ENCODE peak calls at places on chromosome 15, in four cellular contexts. V is aorta, E is left ventricle myocardium inferior, S is cardiac muscle cell. K is an unnamed sample.

GRCh38 chr15:73637527-73637926 is 4.3 kb upstream of the NPTN start:
- DNase-seq in V (no peak), E (no peak), S (no peak), K (no peak)

GRCh38 chr15:58410353-58410752 is 21.4 kb upstream of the LIPC start:
- DNase-seq in V (no peak), E (no peak), S (no peak), K (no peak)

GRCh38 chr15:32886441-32886840 is 168.6 kb downstream of the GREM1 start:
- DNase-seq in V (no peak), E (no peak), S (peak; percentile 32), K (no peak)

GRCh38 chr15:51310064-51310463 is 28.3 kb downstream of the CYP19A1 start:
- DNase-seq in V (peak; percentile 59), E (no peak), S (no peak), K (peak; percentile 1)

GRCh38 chr15:27017168-27017809 is 46.3 kb downstream of the GABRG3 start:
- DNase-seq in V (no peak), E (no peak), S (peak; percentile 74), K (no peak)

GRCh38 chr15:47715856-47716445 is 1.4 kb upstream of the SEMA6D start:
- DNase-seq in V (peak; percentile 65), E (no peak), S (no peak), K (no peak)

GRCh38 chr15:63157066-63157890 is at the start of gene RPS27L:
- DNase-seq in V (peak; percentile 96), E (peak; percentile 92), S (peak; percentile 94), K (peak; percentile 98)

GRCh38 chr15:29686445-29687203 is 135.6 kb downstream of the TJP1 start:
- DNase-seq in V (no peak), E (no peak), S (no peak), K (no peak)

GRCh38 chr15:78944669-78945407 is at the start of gene CTSH:
- DNase-seq in V (peak; percentile 88), E (peak; percentile 83), S (peak; percentile 83), K (no peak)

GRCh38 chr15:38516636-38517035 is 48.0 kb downstream of the RASGRP1 start:
- DNase-seq in V (no peak), E (no peak), S (no peak), K (no peak)

GRCh38 chr15:51229907-51230328 is 108.5 kb downstream of the CYP19A1 start:
- DNase-seq in V (no peak), E (no peak), S (peak; percentile 46), K (no peak)

GRCh38 chr15:72489943-72490554 is 15.9 kb downstream of the ARIH1 start:
- DNase-seq in V (no peak), E (no peak), S (no peak), K (no peak)

GRCh38 chr15:40142428-40142827 is 18.4 kb upstream of the BUB1B start:
- DNase-seq in V (no peak), E (no peak), S (no peak), K (no peak)

GRCh38 chr15:40471105-40471777 is 457 bp downstream of the CHST14 start:
- DNase-seq in V (peak; percentile 59), E (peak; percentile 30), S (peak; percentile 62), K (no peak)

GRCh38 chr15:60554494-60554893 is 75.6 kb upstream of the ICE2 start:
- DNase-seq in V (no peak), E (no peak), S (no peak), K (no peak)

GRCh38 chr15:69118089-69118488 is 42.3 kb upstream of the GLCE start:
- DNase-seq in V (no peak), E (no peak), S (no peak), K (no peak)

GRCh38 chr15:57541805-57542504 is 49.7 kb upstream of the MYZAP start:
- DNase-seq in V (peak; percentile 80), E (peak; percentile 61), S (peak; percentile 69), K (peak; percentile 64)

GRCh38 chr15:79436037-79436780 is 4.1 kb downstream of the MINAR1 start:
- DNase-seq in V (no peak), E (no peak), S (no peak), K (no peak)

GRCh38 chr15:78438595-78439285 is 724 bp downstream of the IREB2 start:
- DNase-seq in V (no peak), E (no peak), S (peak; percentile 61), K (no peak)

GRCh38 chr15:90818251-90819210 is 49.9 kb upstream of the FURIN start:
- DNase-seq in V (peak; percentile 59), E (peak; percentile 29), S (no peak), K (peak; percentile 70)

GRCh38 chr15:74791007-74791406 is 9.1 kb downstream of the CSK start:
- DNase-seq in V (no peak), E (no peak), S (no peak), K (no peak)
- H3K4me1 ChIP-seq in V (peaks cover 5% of the 10 kb centered on the region), E (peaks cover 89% of the 10 kb centered on the region), S (peaks cover 30% of the 10 kb centered on the region), K (peaks cover 49% of the 10 kb centered on the region)

DNA sequence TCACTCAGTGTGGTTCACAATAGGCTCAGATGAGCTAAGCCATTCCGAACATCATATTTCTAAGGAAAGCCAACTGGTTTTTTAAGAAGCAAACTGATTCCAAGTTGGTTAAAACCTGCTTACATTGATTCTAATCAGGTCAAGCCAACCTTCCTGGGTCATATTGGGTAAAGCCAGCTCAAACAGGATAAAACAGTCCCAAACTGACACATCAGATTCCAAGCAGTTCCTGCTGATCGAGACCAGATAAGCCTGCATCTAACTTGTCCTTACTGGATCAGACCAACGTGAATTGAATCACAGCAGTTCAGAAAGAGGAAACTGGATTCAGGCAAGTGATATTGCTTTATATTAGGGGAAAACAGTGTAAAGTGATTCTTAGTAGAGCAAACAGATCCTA is 18.6 kb upstream of the THSD4 start:
- DNase-seq in V (no peak), E (no peak), S (no peak), K (no peak)
- H3K9me3 ChIP-seq in V (no peaks in the 10 kb centered on the region), E (no peaks in the 10 kb centered on the region), S (no peaks in the 10 kb centered on the region), K (peaks cover under 1% of the 10 kb centered on the region)

GRCh38 chr15:92580021-92580420 is 75.6 kb downstream of the FAM174B start:
- DNase-seq in V (no peak), E (no peak), S (no peak), K (no peak)
- H3K4me3 ChIP-seq in V (no peak overlapping the region), E (no peak overlapping the region), S (no peak overlapping the region), K (no peak overlapping the region)

DNA sequence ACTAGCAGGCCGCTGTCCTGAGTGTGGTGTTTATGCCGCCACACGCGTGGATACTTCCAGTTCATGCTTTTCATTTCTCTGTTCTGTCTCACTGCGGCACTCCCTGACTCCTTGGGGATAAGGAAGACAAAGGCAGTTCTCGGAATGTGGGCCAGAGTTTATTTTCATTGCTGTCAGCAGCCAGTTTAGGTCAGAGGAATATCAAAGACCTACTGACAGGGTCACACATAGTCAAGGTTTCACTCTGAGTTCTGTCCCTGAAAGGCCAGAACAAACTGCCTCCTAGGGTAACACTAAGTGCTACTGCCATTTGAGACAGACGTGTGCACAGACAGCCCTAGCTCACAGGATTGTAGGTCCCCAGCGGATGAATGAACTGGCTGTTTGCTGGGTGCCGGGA is 27.3 kb upstream of the SPTBN5 start:
- DNase-seq in V (no peak), E (no peak), S (peak; percentile 59), K (peak; percentile 37)
- H3K4me1 ChIP-seq in V (no peaks in the 10 kb centered on the region), E (peaks cover 100% of the 10 kb centered on the region), S (peaks cover 75% of the 10 kb centered on the region), K (peaks cover 12% of the 10 kb centered on the region)

DNA sequence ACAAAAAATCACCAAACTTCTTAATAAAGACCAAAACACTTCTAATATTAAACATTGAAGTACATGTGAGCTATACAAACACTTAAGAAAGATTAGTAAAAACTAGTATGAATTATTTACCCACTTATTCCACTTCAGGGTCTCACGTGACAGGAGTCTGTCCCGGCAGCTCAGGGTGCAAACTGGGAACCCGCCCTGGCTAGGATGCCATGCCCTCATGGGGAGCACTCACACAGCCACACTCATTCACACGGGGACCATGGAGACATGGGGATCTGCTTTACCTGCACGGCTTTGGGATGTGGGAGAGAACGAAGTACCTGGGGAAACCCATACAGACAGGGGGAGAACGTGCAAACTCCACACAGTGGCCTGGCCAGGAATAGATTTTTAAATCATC is 179.3 kb upstream of the UBE3A start:
- DNase-seq in V (no peak), E (no peak), S (no peak), K (no peak)
- H3K9me3 ChIP-seq in V (no peaks in the 10 kb centered on the region), E (no peaks in the 10 kb centered on the region), S (no peaks in the 10 kb centered on the region), K (no peaks in the 10 kb centered on the region)

DNA sequence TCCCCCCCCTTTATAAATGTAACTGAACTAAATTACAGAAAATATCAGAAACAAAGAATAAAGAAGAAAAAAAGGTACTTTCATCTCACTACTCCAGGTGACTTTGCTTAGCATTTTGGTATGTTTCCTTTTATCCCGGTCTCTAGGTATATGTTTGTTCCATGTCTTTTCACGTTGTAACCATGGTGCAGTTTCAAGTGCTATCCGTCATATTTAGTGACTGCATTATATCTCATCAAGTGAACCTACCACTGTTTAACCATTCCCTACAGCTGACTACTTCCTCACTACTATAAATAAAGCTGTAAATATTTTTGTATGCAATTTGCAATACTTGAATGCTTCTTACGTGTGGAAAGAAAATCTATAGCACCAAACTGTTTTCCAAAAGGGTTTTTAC is 2.2 kb downstream of the BTBD1 start:
- DNase-seq in V (no peak), E (no peak), S (no peak), K (no peak)
- H3K4me3 ChIP-seq in V (no peak overlapping the region), E (peak overlapping the region; percentile 95), S (peak overlapping the region; percentile 84), K (peak overlapping the region; percentile 81)

DNA sequence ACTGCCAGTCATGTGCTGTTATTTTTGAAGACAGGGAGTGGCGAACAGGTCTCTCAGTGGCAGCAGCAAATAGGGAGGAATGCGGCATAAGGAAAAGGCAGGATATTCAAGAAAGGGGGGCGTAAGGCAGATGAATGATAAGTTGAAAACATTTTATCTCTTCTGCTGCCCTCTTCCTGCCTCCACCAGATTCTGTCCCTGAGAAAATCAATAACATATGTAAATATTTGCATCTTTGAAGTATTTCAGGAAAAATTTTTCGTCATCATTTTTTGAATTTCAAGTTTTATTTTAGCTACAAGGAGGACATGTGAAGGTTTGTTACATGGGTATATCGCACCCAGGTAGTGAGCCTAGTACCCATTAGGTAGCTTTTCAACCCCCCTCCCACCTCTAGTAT is 616.7 kb downstream of the MCTP2 start:
- DNase-seq in V (no peak), E (no peak), S (no peak), K (no peak)
- H3K4me1 ChIP-seq in V (no peaks in the 10 kb centered on the region), E (peaks cover 21% of the 10 kb centered on the region), S (no peaks in the 10 kb centered on the region), K (no peaks in the 10 kb centered on the region)